ENCODE peak calls at places on chromosomes 4 and X, in five cellular contexts. S, C, H, X and T are unnamed samples.

GRCh38 chrX:134171661-134172587 is 65.1 kb upstream of the CCDC160 start:
- DNase-seq in H (no peak), C (no peak), S (no peak), X (no peak), T (no peak)

GRCh38 chr4:113639311-113639710 is 122.2 kb downstream of the CAMK2D start:
- DNase-seq in H (no peak), S (no peak), C (no peak), X (no peak), T (no peak)

GRCh38 chrX:53684415-53685192 is 1.9 kb downstream of the HUWE1 start:
- DNase-seq in C (no peak), S (no peak), X (no peak), H (no peak), T (peak; percentile 44)

GRCh38 chrX:107324493-107325310 is 118.3 kb downstream of the DNAAF6 start:
- DNase-seq in X (no peak), H (no peak), C (no peak), S (no peak), T (peak; percentile 19)

GRCh38 chr4:153466637-153467153 is 535 bp downstream of the TMEM131L start:
- DNase-seq in S (no peak), H (no peak), C (no peak), X (no peak), T (peak; percentile 57)

GRCh38 chr4:144313370-144313769 is 172.9 kb upstream of the GYPA start:
- DNase-seq in C (no peak), X (no peak), S (no peak), H (no peak), T (no peak)

GRCh38 chr4:150173420-150173819 is 95.2 kb downstream of the DCLK2 start:
- DNase-seq in X (no peak), H (no peak), S (no peak), C (no peak), T (peak; percentile 34)

GRCh38 chrX:37302569-37302968 is 46.6 kb upstream of the PRRG1 start:
- DNase-seq in C (no peak), X (no peak), H (no peak), S (no peak), T (no peak)

GRCh38 chr4:5728451-5728850 is 17.4 kb downstream of the EVC start:
- DNase-seq in S (no peak), C (no peak), H (no peak), X (no peak), T (no peak)

GRCh38 chrX:136163694-136164093 is 16.4 kb downstream of the FHL1 start:
- DNase-seq in X (no peak), S (no peak), C (no peak), H (no peak), T (no peak)

GRCh38 chr4:110518889-110519490 is 43.0 kb downstream of the ENPEP start:
- DNase-seq in H (no peak), C (no peak), X (no peak), S (peak; percentile 24), T (peak; percentile 12)

GRCh38 chr4:6674500-6675149 is 19.1 kb upstream of the S100P start:
- DNase-seq in S (peak; percentile 54), H (no peak), X (peak; percentile 28), C (no peak), T (peak; percentile 65)

GRCh38 chr4:105088110-105088879 is 58.4 kb upstream of the TET2 start:
- DNase-seq in C (no peak), X (no peak), H (peak; percentile 30), S (peak; percentile 90), T (peak; percentile 16)

GRCh38 chr4:36227913-36228312 is 16.4 kb downstream of the ARAP2 start:
- DNase-seq in C (no peak), X (no peak), S (no peak), H (no peak), T (no peak)

GRCh38 chrX:76428243-76429130 is 977 bp downstream of the MAGEE1 start:
- DNase-seq in H (peak; percentile 7), C (peak; percentile 13), S (no peak), X (no peak), T (no peak)

GRCh38 chr4:48341776-48342558 is 638 bp downstream of the SLAIN2 start:
- DNase-seq in H (peak; percentile 35), C (peak; percentile 16), X (peak; percentile 34), S (peak; percentile 15), T (peak; percentile 57)

GRCh38 chr4:40300371-40301162 is 34.6 kb upstream of the CHRNA9 start:
- DNase-seq in S (no peak), X (no peak), H (no peak), C (no peak), T (no peak)

GRCh38 chrX:44667771-44668170 is 125.1 kb upstream of the FUNDC1 start:
- DNase-seq in S (no peak), H (no peak), X (no peak), C (no peak), T (no peak)

GRCh38 chr4:28702571-28702970 is 1841.9 kb downstream of the STIM2 start:
- DNase-seq in S (peak; percentile 1), X (no peak), C (no peak), H (no peak), T (no peak)

GRCh38 chr4:66590488-66591215 is 920.4 kb upstream of the EPHA5 start:
- DNase-seq in C (no peak), X (no peak), H (no peak), S (no peak), T (no peak)

GRCh38 chr4:126533176-126533575 is 1099.6 kb upstream of the INTU start:
- DNase-seq in S (no peak), C (no peak), X (no peak), H (no peak), T (no peak)

GRCh38 chr4:101019941-101020401 is 327.4 kb downstream of the PPP3CA start:
- DNase-seq in H (no peak), C (no peak), S (peak; percentile 29), X (no peak), T (no peak)

GRCh38 chr4:10590896-10591295 is 93.7 kb downstream of the CLNK start:
- DNase-seq in X (no peak), S (no peak), H (no peak), C (no peak), T (no peak)

GRCh38 chrX:107465932-107466620 is 16.6 kb downstream of the FRMPD3 start:
- DNase-seq in S (no peak), C (no peak), H (no peak), X (no peak), T (no peak)

GRCh38 chr4:2875556-2875955 is 31.9 kb downstream of the ADD1 start:
- DNase-seq in H (no peak), X (no peak), C (no peak), S (no peak), T (no peak)

GRCh38 chr4:122798101-122798500 is 28.5 kb upstream of the FGF2 start:
- DNase-seq in S (peak; percentile 90), X (peak; percentile 54), C (no peak), H (no peak), T (peak; percentile 85)

GRCh38 chr4:39495446-39496208 is 31.6 kb downstream of the UGDH start:
- DNase-seq in S (no peak), X (no peak), C (no peak), H (no peak), T (no peak)